ENCODE peak calls at places on chromosome 17, in eight cellular contexts. Q is heart left ventricle, L is stomach, W is K562, J is SK-N-SH, I is tibial artery, F is astrocyte, R is left lung. N is an unnamed sample.

GRCh38 chr17:12256380-12256995 is 235.8 kb downstream of the MAP2K4 start:
- DNase-seq in Q (peak; percentile 43), L (peak; percentile 53), W (peak; percentile 32), J (peak; percentile 43), I (no peak), F (peak; percentile 23), R (no peak), N (no peak)

GRCh38 chr17:42518046-42518754 is 17.8 kb upstream of the NAGLU start:
- DNase-seq in Q (peak; percentile 82), L (peak; percentile 79), W (peak; percentile 64), J (no peak), I (peak; percentile 94), F (peak; percentile 96), R (no peak), N (peak; percentile 89)

GRCh38 chr17:44928950-44929720 is 13.8 kb upstream of the GFAP start:
- DNase-seq in Q (no peak), L (no peak), W (no peak), J (no peak), I (peak; percentile 42), F (no peak), R (no peak), N (peak; percentile 47)

GRCh38 chr17:31688704-31689103 is 170.3 kb downstream of the COPRS start:
- DNase-seq in Q (no peak), L (no peak), W (no peak), J (no peak), I (no peak), F (no peak), R (no peak), N (no peak)

GRCh38 chr17:69539274-69539673 is 124.8 kb downstream of the MAP2K6 start:
- DNase-seq in Q (no peak), L (no peak), W (no peak), J (no peak), I (no peak), F (no peak), R (no peak), N (no peak)

GRCh38 chr17:57517216-57517518 is 227.9 kb downstream of the CCDC182 start:
- DNase-seq in Q (no peak), L (no peak), W (no peak), J (no peak), I (no peak), F (no peak), R (no peak), N (no peak)

GRCh38 chr17:15981208-15981607 is 18.3 kb downstream of the ZSWIM7 start:
- DNase-seq in Q (no peak), L (no peak), W (no peak), J (no peak), I (no peak), F (no peak), R (no peak), N (no peak)

GRCh38 chr17:81179220-81179619 is 13.2 kb upstream of the AATK start:
- DNase-seq in Q (peak; percentile 20), L (no peak), W (no peak), J (no peak), I (no peak), F (no peak), R (no peak), N (no peak)

GRCh38 chr17:32569171-32570080 is 82.6 kb downstream of the CDK5R1 start:
- DNase-seq in Q (no peak), L (no peak), W (no peak), J (no peak), I (no peak), F (no peak), R (no peak), N (no peak)

GRCh38 chr17:79834575-79835469 is 4.4 kb downstream of the CBX4 start:
- DNase-seq in Q (no peak), L (no peak), W (peak; percentile 53), J (peak; percentile 84), I (no peak), F (no peak), R (peak; percentile 84), N (no peak)

GRCh38 chr17:60137731-60138130 is 12.0 kb upstream of the CA4 start:
- DNase-seq in Q (no peak), L (no peak), W (no peak), J (no peak), I (no peak), F (no peak), R (peak; percentile 2), N (no peak)

GRCh38 chr17:58621174-58621573 is 70.7 kb downstream of the TEX14 start:
- DNase-seq in Q (no peak), L (no peak), W (no peak), J (no peak), I (no peak), F (no peak), R (no peak), N (no peak)

GRCh38 chr17:36851230-36851629 is 86.0 kb upstream of the LHX1 start:
- DNase-seq in Q (no peak), L (no peak), W (no peak), J (no peak), I (no peak), F (peak; percentile 12), R (no peak), N (no peak)

GRCh38 chr17:39606434-39607056 is 1.2 kb downstream of the NEUROD2 start:
- DNase-seq in Q (no peak), L (no peak), W (no peak), J (no peak), I (no peak), F (no peak), R (no peak), N (no peak)
- H3K4me3 ChIP-seq in Q (peak overlapping the region; percentile 31), L (peak overlapping the region; percentile 22), W (no peak overlapping the region), J (no peak overlapping the region), I (peak overlapping the region; percentile 9), F (no peak overlapping the region), R (no peak overlapping the region), N (peak overlapping the region; percentile 56)

DNA sequence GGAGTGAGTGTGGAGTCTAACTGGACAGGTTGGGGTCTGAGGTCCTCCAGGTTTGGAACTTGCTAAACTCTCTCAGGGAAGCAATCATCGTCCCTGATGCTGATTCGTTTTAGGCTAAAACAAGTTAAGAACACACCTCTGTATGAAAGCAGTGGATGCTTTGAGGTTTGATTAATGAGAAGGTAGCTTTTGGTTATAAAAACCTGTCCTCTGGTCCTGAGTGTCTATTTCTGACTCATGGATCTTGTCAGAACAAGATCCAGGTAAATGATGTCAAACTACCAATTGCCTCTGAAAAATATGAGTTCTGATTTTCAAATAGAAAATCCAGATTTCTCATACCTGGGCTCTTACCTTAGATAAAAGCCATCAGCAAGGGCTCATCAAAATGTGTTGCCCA is 23.0 kb downstream of the KRT23 start:
- DNase-seq in Q (no peak), L (no peak), W (no peak), J (no peak), I (no peak), F (no peak), R (no peak), N (no peak)
- H3K27ac ChIP-seq in Q (no peak overlapping the region), L (no peak overlapping the region), W (no peak overlapping the region), J (no peak overlapping the region), I (no peak overlapping the region), F (peak overlapping the region; percentile 98), R (peak overlapping the region; percentile 18), N (peak overlapping the region; percentile 85)

GRCh38 chr17:77420476-77420803 is 279.7 kb downstream of the SEC14L1 start:
- DNase-seq in Q (no peak), L (no peak), W (no peak), J (peak; percentile 51), I (no peak), F (no peak), R (peak; percentile 33), N (no peak)

GRCh38 chr17:77419095-77419494 is 278.3 kb downstream of the SEC14L1 start:
- DNase-seq in Q (no peak), L (no peak), W (no peak), J (no peak), I (no peak), F (no peak), R (peak; percentile 47), N (no peak)

GRCh38 chr17:77418609-77419008 is 277.8 kb downstream of the SEC14L1 start:
- DNase-seq in Q (no peak), L (no peak), W (no peak), J (no peak), I (no peak), F (no peak), R (no peak), N (no peak)

GRCh38 chr17:77420804-77421634 is 280.2 kb downstream of the SEC14L1 start:
- DNase-seq in Q (peak; percentile 68), L (no peak), W (peak; percentile 71), J (peak; percentile 72), I (no peak), F (peak; percentile 86), R (no peak), N (no peak)

DNA sequence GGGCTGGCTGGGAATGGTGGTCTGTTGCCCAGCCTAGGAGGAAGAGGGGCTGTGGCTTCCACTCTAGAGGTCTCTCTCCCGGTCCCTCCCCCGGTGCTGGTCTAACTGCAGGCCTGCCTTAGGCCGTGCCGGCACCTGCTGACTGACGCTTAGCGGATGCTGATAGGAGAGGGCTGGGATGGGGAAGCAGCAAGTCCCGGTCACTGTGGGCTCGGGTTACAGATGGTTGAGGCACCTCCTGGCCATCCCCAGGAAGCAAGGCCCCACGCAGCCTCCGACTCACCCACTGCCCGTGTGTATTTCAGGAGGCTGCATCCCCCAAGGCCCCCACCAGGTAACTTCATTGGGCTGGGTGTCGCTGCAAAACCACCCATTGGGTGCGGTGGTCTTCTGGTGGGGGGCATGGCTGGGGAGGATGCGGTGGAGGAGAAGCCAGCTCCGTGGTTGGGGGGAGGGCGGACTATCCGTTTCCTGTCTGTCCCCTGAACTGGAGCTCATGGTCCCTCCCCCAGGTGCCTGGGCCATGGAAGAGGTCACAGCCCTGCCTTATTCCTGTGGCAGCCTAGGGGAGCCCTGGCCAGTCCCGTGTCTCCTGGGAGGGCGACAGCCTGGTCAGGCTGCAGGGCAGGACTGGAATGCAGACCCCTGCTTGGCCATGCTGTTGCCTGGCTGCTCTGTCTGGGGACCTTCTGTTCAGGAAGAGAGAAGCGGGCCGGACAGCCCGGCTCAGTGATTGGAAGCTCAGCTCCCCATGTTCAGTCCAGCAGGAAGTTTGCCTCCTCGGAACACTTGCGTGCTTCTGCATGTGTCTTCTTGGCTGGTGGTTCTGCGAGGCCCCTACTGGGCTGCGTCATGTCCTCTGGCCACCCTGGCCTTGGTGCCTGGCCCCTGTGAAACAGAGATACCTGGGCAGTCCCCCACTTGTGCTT is 279.0 kb downstream of the SEC14L1 start:
- DNase-seq in Q (peak; percentile 34), L (no peak), W (peak; percentile 50), J (peak; percentile 84), I (no peak), F (peak; percentile 58), R (peak; percentile 37), N (no peak)
- H3K4me1 ChIP-seq in Q (peaks cover 51% of the 10 kb centered on the region), L (peaks cover 96% of the 10 kb centered on the region), W (peaks cover 60% of the 10 kb centered on the region), J (peaks cover 62% of the 10 kb centered on the region), I (peaks cover 33% of the 10 kb centered on the region), F (peaks cover 58% of the 10 kb centered on the region), R (peaks cover 40% of the 10 kb centered on the region), N (peaks cover 50% of the 10 kb centered on the region)

DNA sequence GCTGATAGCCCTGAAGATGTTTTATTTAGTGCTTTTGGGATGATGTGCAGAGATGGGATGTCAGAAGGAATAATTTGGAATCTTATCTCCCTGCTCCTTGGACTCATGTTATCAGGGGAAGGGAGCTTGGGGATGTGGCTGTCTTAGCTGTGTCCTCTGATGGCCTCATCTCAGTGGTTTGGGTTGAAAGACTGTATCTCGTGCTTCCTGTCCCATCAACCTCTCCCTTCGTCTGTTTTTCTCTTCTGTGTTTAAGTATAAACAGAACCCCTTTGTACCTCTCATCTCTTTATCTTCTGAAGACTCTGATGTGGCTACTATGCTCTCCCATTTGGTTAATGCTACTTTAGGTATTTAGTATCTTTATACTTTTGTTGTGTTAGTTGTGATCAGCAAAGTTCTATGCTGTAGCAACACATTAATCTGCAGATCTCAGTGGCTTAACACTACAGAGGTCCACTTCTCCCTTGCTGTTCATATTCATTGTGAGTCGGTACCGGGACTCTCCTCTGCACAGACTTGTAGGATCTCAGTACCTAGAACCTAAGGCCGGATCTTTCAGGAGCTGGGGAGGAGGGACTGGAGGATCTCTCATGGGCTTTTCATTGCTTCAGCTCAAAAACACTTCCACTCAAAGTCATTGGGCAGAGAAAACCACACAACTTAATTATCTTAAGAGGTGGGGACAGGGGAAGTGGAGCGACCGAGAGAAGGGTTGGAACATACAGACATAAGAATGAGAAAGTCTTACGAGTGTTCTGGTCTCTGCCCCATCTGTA is 28.8 kb downstream of the PRKCA start:
- DNase-seq in Q (no peak), L (no peak), W (peak; percentile 57), J (no peak), I (no peak), F (no peak), R (no peak), N (no peak)
- H3K4me3 ChIP-seq in Q (no peak overlapping the region), L (no peak overlapping the region), W (no peak overlapping the region), J (no peak overlapping the region), I (no peak overlapping the region), F (no peak overlapping the region), R (no peak overlapping the region), N (no peak overlapping the region)